ENCODE peak calls at places on chromosomes 5 and 9, in seven cellular contexts. W is SHP77 treated with DMSO at 0.1 percent for 48 hours, U is nephron progenitor cell, O is activated gamma-delta T cell treated with Interleukin-2 at 50 U/mL for 16 hours, B is heart right ventricle, D is fibroblast of mammary gland, Q is mesendoderm. Z is an unnamed sample.

GRCh38 chr5:175692235-175692995 is 34.5 kb downstream of the HRH2 start:
- DNase-seq in W (no peak), U (no peak), O (no peak), B (no peak), D (no peak), Q (no peak), Z (no peak)

GRCh38 chr5:140145223-140145622 is 19.5 kb downstream of the IGIP start:
- DNase-seq in W (no peak), U (no peak), O (no peak), B (no peak), D (no peak), Q (no peak), Z (no peak)

GRCh38 chr9:121748080-121748479 is 96.6 kb downstream of the DAB2IP start:
- DNase-seq in W (no peak), U (no peak), O (no peak), B (no peak), D (peak; percentile 34), Q (no peak), Z (no peak)

GRCh38 chr5:1190915-1191314 is 10.5 kb upstream of the SLC6A19 start:
- DNase-seq in W (no peak), U (no peak), O (no peak), B (no peak), D (no peak), Q (no peak), Z (no peak)

GRCh38 chr5:181204561-181205401 is at the start of gene TRIM7:
- DNase-seq in W (no peak), U (peak; percentile 61), O (no peak), B (peak; percentile 40), D (peak; percentile 39), Q (no peak), Z (peak; percentile 68)

GRCh38 chr9:102355982-102356381 is 617.5 kb upstream of the GRIN3A start:
- DNase-seq in W (no peak), U (peak; percentile 3), O (no peak), B (no peak), D (no peak), Q (peak; percentile 35), Z (no peak)

GRCh38 chr5:77797133-77797532 is 21.0 kb upstream of the TBCA start:
- DNase-seq in W (no peak), U (no peak), O (no peak), B (no peak), D (no peak), Q (no peak), Z (no peak)

GRCh38 chr9:126113756-126114408 is 212.7 kb upstream of the MVB12B start:
- DNase-seq in W (no peak), U (no peak), O (no peak), B (no peak), D (no peak), Q (no peak), Z (no peak)

GRCh38 chr5:93307557-93307956 is 273.5 kb downstream of the NR2F1-AS1 start:
- DNase-seq in W (no peak), U (no peak), O (no peak), B (no peak), D (peak; percentile 85), Q (no peak), Z (peak; percentile 98)

GRCh38 chr5:372911-373709 is 51.6 kb downstream of the AHRR start:
- DNase-seq in W (no peak), U (no peak), O (no peak), B (no peak), D (no peak), Q (no peak), Z (no peak)

GRCh38 chr5:16693879-16694278 is 77.1 kb upstream of the RETREG1 start:
- DNase-seq in W (no peak), U (no peak), O (no peak), B (no peak), D (peak; percentile 21), Q (no peak), Z (no peak)

GRCh38 chr9:80586786-80587185 is 1015.0 kb downstream of the TLE4 start:
- DNase-seq in W (no peak), U (no peak), O (no peak), B (no peak), D (no peak), Q (peak; percentile 46), Z (no peak)

GRCh38 chr9:130266236-130267098 is 907 bp downstream of the HMCN2 start:
- DNase-seq in W (no peak), U (no peak), O (no peak), B (no peak), D (no peak), Q (peak; percentile 90), Z (no peak)

GRCh38 chr5:542693-543311 is 18.6 kb upstream of the SLC9A3 start:
- DNase-seq in W (no peak), U (peak; percentile 2), O (peak; percentile 3), B (no peak), D (no peak), Q (no peak), Z (no peak)

GRCh38 chr9:86741311-86742215 is 205.7 kb downstream of the GAS1 start:
- DNase-seq in W (no peak), U (no peak), O (no peak), B (peak; percentile 15), D (peak; percentile 82), Q (peak; percentile 94), Z (peak; percentile 83)

GRCh38 chr5:87499478-87500410 is 87.0 kb upstream of the CCNH start:
- DNase-seq in W (no peak), U (no peak), O (no peak), B (no peak), D (peak; percentile 2), Q (no peak), Z (peak; percentile 71)

GRCh38 chr5:143782588-143783386 is 29.2 kb upstream of the HMHB1 start:
- DNase-seq in W (no peak), U (no peak), O (no peak), B (no peak), D (no peak), Q (peak; percentile 96), Z (no peak)

GRCh38 chr9:89919171-89919681 is 314.4 kb downstream of the GADD45G start:
- DNase-seq in W (peak; percentile 68), U (no peak), O (no peak), B (peak; percentile 56), D (no peak), Q (peak; percentile 95), Z (no peak)

GRCh38 chr5:65243161-65243560 is 238.6 kb downstream of the ADAMTS6 start:
- DNase-seq in W (no peak), U (no peak), O (no peak), B (no peak), D (no peak), Q (no peak), Z (no peak)

GRCh38 chr9:3857673-3858072 is 331.9 kb upstream of the RFX3 start:
- DNase-seq in W (no peak), U (no peak), O (no peak), B (no peak), D (peak; percentile 96), Q (no peak), Z (peak; percentile 92)

GRCh38 chr5:160929343-160929742 is 77.3 kb upstream of the ATP10B start:
- DNase-seq in W (no peak), U (no peak), O (no peak), B (no peak), D (no peak), Q (no peak), Z (no peak)

GRCh38 chr5:111278824-111279504 is 54.8 kb downstream of the CAMK4 start:
- DNase-seq in W (no peak), U (peak; percentile 82), O (peak; percentile 87), B (peak; percentile 34), D (peak; percentile 24), Q (peak; percentile 79), Z (peak; percentile 65)

GRCh38 chr9:104287255-104287872 is 193.3 kb downstream of the SMC2 start:
- DNase-seq in W (no peak), U (no peak), O (no peak), B (no peak), D (peak; percentile 6), Q (no peak), Z (peak; percentile 4)

GRCh38 chr5:96624631-96625030 is 37.5 kb upstream of the CAST start:
- DNase-seq in W (no peak), U (no peak), O (no peak), B (no peak), D (no peak), Q (no peak), Z (no peak)

GRCh38 chr5:168219515-168220410 is 71.7 kb upstream of the WWC1 start:
- DNase-seq in W (peak; percentile 18), U (peak; percentile 56), O (peak; percentile 14), B (peak; percentile 57), D (peak; percentile 81), Q (peak; percentile 89), Z (peak; percentile 74)

GRCh38 chr9:116928283-116928682 is 241.2 kb downstream of the TRIM32 start:
- DNase-seq in W (no peak), U (no peak), O (no peak), B (no peak), D (no peak), Q (no peak), Z (no peak)

GRCh38 chr9:127854169-127854833 is at the start of gene ENG:
- DNase-seq in W (no peak), U (peak; percentile 44), O (no peak), B (peak; percentile 90), D (peak; percentile 48), Q (peak; percentile 71), Z (no peak)

GRCh38 chr5:1354491-1355033 is 9.7 kb upstream of the CLPTM1L start:
- DNase-seq in W (no peak), U (no peak), O (no peak), B (no peak), D (no peak), Q (no peak), Z (no peak)

GRCh38 chr5:111774525-111774924 is 17.5 kb upstream of the NREP start:
- DNase-seq in W (no peak), U (peak; percentile 5), O (no peak), B (no peak), D (peak; percentile 38), Q (peak; percentile 73), Z (peak; percentile 84)

GRCh38 chr5:16492398-16493175 is 27.0 kb upstream of the ZNF622 start:
- DNase-seq in W (no peak), U (no peak), O (no peak), B (peak; percentile 54), D (peak; percentile 81), Q (peak; percentile 57), Z (peak; percentile 55)

GRCh38 chr9:97984188-97985057 is 1.3 kb downstream of the ANP32B start:
- DNase-seq in W (no peak), U (peak; percentile 66), O (peak; percentile 67), B (peak; percentile 83), D (peak; percentile 78), Q (peak; percentile 75), Z (peak; percentile 74)

GRCh38 chr9:87499455-87500015 is 1.9 kb downstream of the DAPK1 start:
- DNase-seq in W (no peak), U (no peak), O (no peak), B (no peak), D (no peak), Q (no peak), Z (no peak)

GRCh38 chr9:136222896-136223266 is 18.0 kb upstream of the LHX3 start:
- DNase-seq in W (no peak), U (no peak), O (no peak), B (no peak), D (no peak), Q (no peak), Z (no peak)

GRCh38 chr5:149426931-149427330 is 47.8 kb upstream of the IL17B start:
- DNase-seq in W (no peak), U (no peak), O (no peak), B (no peak), D (no peak), Q (no peak), Z (peak; percentile 44)

GRCh38 chr9:31304576-31304975 is 1079.9 kb upstream of the ACO1 start:
- DNase-seq in W (no peak), U (no peak), O (no peak), B (no peak), D (peak; percentile 61), Q (no peak), Z (peak; percentile 21)

GRCh38 chr9:92954078-92954861 is 6.9 kb downstream of the FGD3 start:
- DNase-seq in W (no peak), U (no peak), O (peak; percentile 87), B (peak; percentile 85), D (peak; percentile 6), Q (no peak), Z (peak; percentile 91)

GRCh38 chr5:90264930-90265857 is 144.4 kb downstream of the CETN3 start:
- DNase-seq in W (peak; percentile 18), U (peak; percentile 71), O (peak; percentile 33), B (peak; percentile 77), D (peak; percentile 64), Q (peak; percentile 69), Z (peak; percentile 82)

GRCh38 chr9:133876144-133876543 is 116.0 kb downstream of the VAV2 start:
- DNase-seq in W (no peak), U (peak; percentile 74), O (no peak), B (no peak), D (peak; percentile 66), Q (peak; percentile 70), Z (no peak)

Z was measured in PC-3.